ENCODE peak calls at places on chromosomes 16 and 17, in four cellular contexts. J is fibroblast of mammary gland, S is fibroblast of villous mesenchyme, I is heart left ventricle. K is an unnamed sample.

GRCh38 chr16:68893710-68894705 is 50.7 kb downstream of the TANGO6 start:
- DNase-seq in J (peak; percentile 17), S (peak; percentile 47), I (peak; percentile 56), K (peak; percentile 9)

GRCh38 chr17:27351741-27352140 is 57.8 kb downstream of the WSB1 start:
- DNase-seq in J (no peak), S (no peak), I (no peak), K (no peak)

GRCh38 chr17:50046179-50046578 is 9.7 kb upstream of the ITGA3 start:
- DNase-seq in J (no peak), S (no peak), I (no peak), K (no peak)

GRCh38 chr16:30166202-30166902 is 17.1 kb upstream of the CORO1A start:
- DNase-seq in J (no peak), S (no peak), I (no peak), K (no peak)

GRCh38 chr17:56478836-56479447 is 114.6 kb upstream of the NOG start:
- DNase-seq in J (peak; percentile 47), S (peak; percentile 15), I (no peak), K (no peak)

GRCh38 chr17:47611372-47612350 is 38.1 kb upstream of the KPNB1 start:
- DNase-seq in J (peak; percentile 23), S (peak; percentile 57), I (no peak), K (no peak)

GRCh38 chr16:69396187-69397061 is 10.6 kb upstream of the TERF2 start:
- DNase-seq in J (peak; percentile 97), S (peak; percentile 99), I (peak; percentile 61), K (peak; percentile 86)

GRCh38 chr17:3729881-3730280 is 6.2 kb downstream of the HASPIN start:
- DNase-seq in J (no peak), S (no peak), I (no peak), K (no peak)

GRCh38 chr16:70250748-70251650 is 741 bp downstream of the EXOSC6 start:
- DNase-seq in J (peak; percentile 36), S (peak; percentile 51), I (peak; percentile 46), K (peak; percentile 25)

GRCh38 chr16:58249780-58250478 is 44.9 kb downstream of the PRSS54 start:
- DNase-seq in J (peak; percentile 75), S (peak; percentile 53), I (peak; percentile 77), K (peak; percentile 74)

GRCh38 chr16:49699718-49700117 is 156.2 kb downstream of the ZNF423 start:
- DNase-seq in J (no peak), S (no peak), I (peak; percentile 37), K (no peak)

GRCh38 chr17:43924558-43924957 is 17.2 kb upstream of the MPP2 start:
- DNase-seq in J (no peak), S (no peak), I (no peak), K (no peak)

GRCh38 chr16:69190598-69190997 is 3.6 kb downstream of the SNTB2 start:
- DNase-seq in J (no peak), S (no peak), I (no peak), K (no peak)

GRCh38 chr16:81526935-81527334 is 82.3 kb downstream of the CMIP start:
- DNase-seq in J (peak; percentile 74), S (peak; percentile 73), I (peak; percentile 71), K (no peak)

GRCh38 chr17:57406131-57406980 is 150.0 kb downstream of the MSI2 start:
- DNase-seq in J (no peak), S (peak; percentile 70), I (no peak), K (peak; percentile 49)

GRCh38 chr16:50315346-50315997 is 49.1 kb downstream of the ADCY7 start:
- DNase-seq in J (no peak), S (no peak), I (no peak), K (no peak)

GRCh38 chr16:84501077-84501735 is 3.3 kb downstream of the MEAK7 start:
- DNase-seq in J (peak; percentile 79), S (no peak), I (no peak), K (no peak)

GRCh38 chr17:8673621-8674020 is 43.1 kb upstream of the MYH10 start:
- DNase-seq in J (peak; percentile 75), S (peak; percentile 52), I (peak; percentile 71), K (no peak)

GRCh38 chr17:41739661-41740352 is 5.4 kb upstream of the HAP1 start:
- DNase-seq in J (peak; percentile 46), S (peak; percentile 30), I (no peak), K (no peak)

GRCh38 chr17:14604920-14605599 is 304.2 kb downstream of the HS3ST3B1 start:
- DNase-seq in J (no peak), S (no peak), I (peak; percentile 55), K (no peak)

GRCh38 chr17:82031303-82031884 is at the start of gene RAC3:
- DNase-seq in J (no peak), S (peak; percentile 33), I (no peak), K (no peak)

GRCh38 chr17:32596206-32596605 is 109.4 kb downstream of the CDK5R1 start:
- DNase-seq in J (no peak), S (no peak), I (no peak), K (no peak)

GRCh38 chr17:16477255-16477654 is 14.7 kb downstream of the LRRC75A start:
- DNase-seq in J (peak; percentile 91), S (peak; percentile 90), I (peak; percentile 38), K (no peak)

GRCh38 chr16:81416749-81417148 is 27.9 kb upstream of the CMIP start:
- DNase-seq in J (no peak), S (no peak), I (no peak), K (no peak)

GRCh38 chr16:57165923-57166322 is 19.9 kb downstream of the PSME3IP1 start:
- DNase-seq in J (peak; percentile 87), S (peak; percentile 57), I (no peak), K (no peak)

GRCh38 chr16:49474741-49475140 is 101.1 kb downstream of the C16orf78 start:
- DNase-seq in J (no peak), S (no peak), I (no peak), K (no peak)

GRCh38 chr17:19369846-19370492 is 7.4 kb upstream of the B9D1 start:
- DNase-seq in J (no peak), S (no peak), I (no peak), K (no peak)

GRCh38 chr17:64240741-64241347 is 22.2 kb downstream of the TEX2 start:
- DNase-seq in J (peak; percentile 98), S (peak; percentile 93), I (peak; percentile 76), K (no peak)

GRCh38 chr16:503150-504071 is 24.1 kb upstream of the CAPN15 start:
- DNase-seq in J (no peak), S (no peak), I (no peak), K (no peak)

GRCh38 chr16:27284865-27285675 is 16.5 kb upstream of the NSMCE1 start:
- DNase-seq in J (no peak), S (no peak), I (no peak), K (no peak)

GRCh38 chr16:87014112-87014511 is 303.1 kb downstream of the C16orf95 start:
- DNase-seq in J (no peak), S (no peak), I (no peak), K (no peak)

GRCh38 chr16:17414421-17414820 is 56.3 kb downstream of the XYLT1 start:
- DNase-seq in J (no peak), S (no peak), I (no peak), K (no peak)

GRCh38 chr16:13298676-13299075 is 397.3 kb downstream of the SHISA9 start:
- DNase-seq in J (no peak), S (no peak), I (no peak), K (no peak)

GRCh38 chr16:7363397-7364053 is 30.9 kb downstream of the RBFOX1 start:
- DNase-seq in J (no peak), S (no peak), I (peak; percentile 76), K (no peak)

GRCh38 chr17:45936610-45937009 is 42.3 kb downstream of the MAPT start:
- DNase-seq in J (no peak), S (no peak), I (no peak), K (no peak)

GRCh38 chr16:61879-62281 is 8.3 kb downstream of the SNRNP25 start:
- DNase-seq in J (no peak), S (no peak), I (no peak), K (no peak)

GRCh38 chr17:39001703-39002637 is 34.8 kb upstream of the FBXO47 start:
- DNase-seq in J (peak; percentile 95), S (peak; percentile 94), I (peak; percentile 90), K (no peak)

GRCh38 chr17:55259684-55260111 is 5.1 kb upstream of the HLF start:
- DNase-seq in J (no peak), S (no peak), I (no peak), K (no peak)

GRCh38 chr16:77789085-77789611 is 784 bp downstream of the VAT1L start:
- DNase-seq in J (no peak), S (peak; percentile 5), I (no peak), K (no peak)

GRCh38 chr17:80035937-80036714 is at the start of gene CCDC40:
- DNase-seq in J (peak; percentile 58), S (peak; percentile 73), I (peak; percentile 92), K (peak; percentile 78)
- TF ChIP-seq CTCF in J (no peak), S (no peak), I (no peak), K (no peak)

DNA sequence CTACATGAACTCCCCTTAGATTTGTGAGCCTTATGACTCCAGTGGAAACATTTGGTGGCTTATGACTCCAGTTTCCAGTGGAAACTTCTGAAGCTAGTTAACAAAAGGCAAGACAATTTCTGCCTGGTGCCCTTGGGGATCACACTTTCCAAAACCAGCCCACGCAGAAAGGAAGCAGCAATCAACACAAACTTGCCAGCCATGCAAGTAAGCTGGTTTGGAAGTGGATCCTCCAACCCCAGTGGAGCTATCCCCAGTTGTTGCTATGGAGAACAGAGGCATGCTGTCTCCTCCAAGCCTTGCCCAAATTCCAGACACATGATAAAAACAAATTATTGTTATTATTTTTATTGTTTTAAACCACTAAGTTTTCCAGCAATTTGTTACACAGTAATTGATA is 130.9 kb downstream of the CDH11 start:
- DNase-seq in J (peak; percentile 26), S (no peak), I (no peak), K (no peak)
- TF ChIP-seq CTCF in J (no peak), S (no peak), I (no peak), K (no peak)

DNA sequence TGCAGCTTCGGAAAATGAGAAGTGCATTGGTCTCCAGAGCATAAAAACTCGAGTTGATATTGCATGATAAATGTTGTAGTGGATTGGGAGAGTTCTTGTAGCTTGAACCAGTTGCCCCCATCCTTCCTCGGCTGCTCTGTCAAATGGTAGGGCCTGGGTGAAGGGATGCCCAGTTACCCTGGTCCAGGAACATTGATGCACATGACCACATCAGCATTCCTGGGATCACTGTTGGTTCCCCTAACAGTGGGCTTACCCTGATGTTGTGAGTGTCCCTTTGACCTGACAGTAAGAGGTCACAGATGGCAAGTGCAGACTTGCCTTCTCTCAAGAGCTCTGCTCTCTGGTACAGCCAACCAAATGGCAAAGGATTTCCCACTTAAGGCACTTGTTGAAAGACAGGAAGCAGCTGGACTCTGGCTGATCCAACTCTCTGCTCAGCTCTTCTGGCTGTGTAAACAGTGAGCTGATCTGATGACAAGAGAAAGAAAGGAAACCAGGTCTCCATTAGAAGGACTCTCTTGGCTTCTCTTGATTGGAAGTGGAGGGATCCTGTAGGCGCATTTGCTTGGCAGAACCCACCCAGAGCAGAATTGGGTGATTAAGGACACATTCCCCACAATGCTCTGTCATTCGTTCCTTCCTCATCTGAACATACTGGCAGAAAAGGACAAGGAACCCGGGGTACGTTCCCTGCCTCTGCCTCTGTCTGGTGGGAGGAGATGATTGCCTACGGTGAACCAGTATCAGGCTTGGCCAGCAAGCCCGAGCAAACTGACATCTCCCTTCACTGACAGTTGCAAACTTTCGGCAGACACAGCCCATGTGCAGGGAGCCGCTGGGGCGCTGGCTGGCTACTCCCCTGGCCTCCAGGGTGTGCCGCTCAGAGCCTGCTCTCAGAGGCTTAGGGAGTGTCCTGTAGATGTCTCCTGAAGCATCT is 29.3 kb downstream of the LDHD start:
- DNase-seq in J (peak; percentile 67), S (peak; percentile 96), I (peak; percentile 71), K (no peak)
- TF ChIP-seq CTCF in J (no peak), S (no peak), I (no peak), K (no peak)

GRCh38 chr17:61408151-61409041 is 8.8 kb downstream of the TBX2 start:
- DNase-seq in J (no peak), S (no peak), I (no peak), K (no peak)
- TF ChIP-seq CTCF in J (no peak), S (no peak), I (no peak), K (no peak)

GRCh38 chr16:4616047-4616811 is 1.5 kb upstream of the UBALD1 start:
- DNase-seq in J (peak; percentile 100), S (peak; percentile 100), I (peak; percentile 100), K (peak; percentile 95)
- TF ChIP-seq CTCF in J (peak; percentile 19), S (peak; percentile 30), I (peak; percentile 43), K (peak; percentile 42)